ENCODE peak calls at places on chromosome 5, in six cellular contexts. One of them, this sample, is unnamed.

GRCh38 chr5:131795879-131796792 is 681 bp downstream of the FNIP1 start:
- DNase-seq in cardiac fibroblast: peak
- DNase-seq in A549: peak
- DNase-seq in lower lobe of right lung: peak
- DNase-seq in foreskin keratinocyte: peak
- DNase-seq in AG04450: no peak
- DNase-seq in this sample: peak

GRCh38 chr5:73894860-73895259 is 268.9 kb downstream of the ARHGEF28 start:
- DNase-seq in cardiac fibroblast: no peak
- DNase-seq in A549: no peak
- DNase-seq in foreskin keratinocyte: no peak
- DNase-seq in lower lobe of right lung: no peak
- DNase-seq in AG04450: no peak
- DNase-seq in this sample: no peak

GRCh38 chr5:64952961-64953360 is 184.2 kb downstream of the CWC27 start:
- DNase-seq in A549: no peak
- DNase-seq in lower lobe of right lung: no peak
- DNase-seq in cardiac fibroblast: no peak
- DNase-seq in AG04450: no peak
- DNase-seq in foreskin keratinocyte: no peak
- DNase-seq in this sample: no peak

GRCh38 chr5:1745190-1745805 is 54.3 kb downstream of the MRPL36 start:
- DNase-seq in foreskin keratinocyte: no peak
- DNase-seq in AG04450: no peak
- DNase-seq in A549: no peak
- DNase-seq in lower lobe of right lung: peak
- DNase-seq in cardiac fibroblast: no peak
- DNase-seq in this sample: no peak

GRCh38 chr5:116872986-116873385 is 298.4 kb upstream of the SEMA6A start:
- DNase-seq in lower lobe of right lung: no peak
- DNase-seq in A549: no peak
- DNase-seq in foreskin keratinocyte: peak
- DNase-seq in cardiac fibroblast: peak
- DNase-seq in AG04450: no peak
- DNase-seq in this sample: no peak

GRCh38 chr5:60842859-60843692 is 993 bp downstream of the ELOVL7 start:
- DNase-seq in A549: peak
- DNase-seq in cardiac fibroblast: no peak
- DNase-seq in foreskin keratinocyte: no peak
- DNase-seq in lower lobe of right lung: no peak
- DNase-seq in AG04450: no peak
- DNase-seq in this sample: no peak

GRCh38 chr5:163565492-163565891 is 60.1 kb downstream of the MAT2B start:
- DNase-seq in cardiac fibroblast: peak
- DNase-seq in A549: no peak
- DNase-seq in AG04450: no peak
- DNase-seq in lower lobe of right lung: no peak
- DNase-seq in foreskin keratinocyte: no peak
- DNase-seq in this sample: no peak

GRCh38 chr5:1663186-1663585 is 136.5 kb downstream of the MRPL36 start:
- DNase-seq in foreskin keratinocyte: no peak
- DNase-seq in cardiac fibroblast: no peak
- DNase-seq in lower lobe of right lung: no peak
- DNase-seq in A549: no peak
- DNase-seq in AG04450: no peak
- DNase-seq in this sample: no peak

GRCh38 chr5:40165789-40166728 is 513.7 kb upstream of the PTGER4 start:
- DNase-seq in AG04450: no peak
- DNase-seq in foreskin keratinocyte: peak
- DNase-seq in lower lobe of right lung: no peak
- DNase-seq in A549: peak
- DNase-seq in cardiac fibroblast: peak
- DNase-seq in this sample: no peak
- TF ChIP-seq CTCF in AG04450: peak
- TF ChIP-seq CTCF in foreskin keratinocyte: peak
- TF ChIP-seq CTCF in lower lobe of right lung: no peak
- TF ChIP-seq CTCF in A549: peak
- TF ChIP-seq CTCF in cardiac fibroblast: peak
- TF ChIP-seq CTCF in this sample: no peak

DNA sequence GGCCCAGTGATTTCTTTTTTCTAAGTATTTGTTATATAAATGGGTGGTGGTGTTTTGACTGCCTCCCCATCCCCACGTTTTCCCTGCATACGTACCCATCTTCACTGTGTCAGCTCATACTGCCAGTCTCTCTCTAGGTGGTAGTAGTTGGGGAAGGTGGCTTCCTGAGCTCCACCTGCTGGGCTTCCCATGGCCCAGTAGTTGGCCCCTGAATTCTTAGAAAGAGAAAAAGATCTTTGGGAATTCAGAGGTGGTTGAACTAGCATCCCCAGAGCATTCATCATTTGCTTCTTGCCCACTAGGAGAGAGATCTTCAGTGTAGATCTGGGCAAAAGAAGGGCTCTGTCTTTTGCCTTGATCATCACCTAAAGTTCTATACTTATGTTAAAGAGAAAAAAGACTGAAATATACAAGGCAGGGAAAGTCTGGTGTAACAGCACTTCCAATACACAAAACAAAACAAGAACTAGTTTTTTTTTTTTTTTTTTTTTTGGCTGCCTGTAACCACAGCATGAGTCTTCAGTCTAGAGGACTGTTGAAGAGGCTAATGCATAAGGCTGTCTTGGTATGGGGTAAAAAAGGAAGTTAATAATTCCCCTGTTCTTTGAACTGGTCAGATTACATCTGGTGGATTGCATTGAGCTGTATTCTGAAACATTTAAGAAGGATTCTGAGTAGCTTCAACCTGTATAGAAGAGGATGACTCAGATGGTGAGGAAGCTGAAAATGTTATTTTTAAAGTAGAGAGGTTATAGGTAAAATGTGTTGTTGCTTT is 128.7 kb downstream of the ATG10 start:
- DNase-seq in AG04450: peak
- DNase-seq in lower lobe of right lung: no peak
- DNase-seq in foreskin keratinocyte: no peak
- DNase-seq in cardiac fibroblast: peak
- DNase-seq in A549: peak
- DNase-seq in this sample: no peak
- TF ChIP-seq CTCF in AG04450: no peak
- TF ChIP-seq CTCF in lower lobe of right lung: no peak
- TF ChIP-seq CTCF in foreskin keratinocyte: no peak
- TF ChIP-seq CTCF in cardiac fibroblast: no peak
- TF ChIP-seq CTCF in A549: no peak
- TF ChIP-seq CTCF in this sample: no peak

DNA sequence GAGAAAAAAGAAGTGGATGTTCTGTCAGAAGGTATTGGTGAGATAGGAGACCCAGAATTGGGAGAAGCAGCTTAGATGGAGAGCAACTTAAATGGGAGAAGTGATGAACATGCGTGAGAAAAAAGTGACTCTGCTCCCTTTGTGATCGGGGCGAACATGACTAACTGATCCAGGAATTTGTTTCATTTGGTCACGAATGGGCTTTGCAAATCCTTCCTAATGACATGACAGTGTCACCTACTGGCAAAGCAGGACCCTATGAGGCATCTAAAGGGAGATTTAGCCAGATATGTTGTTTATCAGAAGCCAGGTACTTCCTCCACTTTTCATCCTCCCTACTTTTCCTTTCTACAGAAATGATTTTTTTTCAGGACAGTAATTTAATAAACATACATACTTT is 787.4 kb upstream of the RGMB start:
- DNase-seq in A549: no peak
- DNase-seq in foreskin keratinocyte: peak
- DNase-seq in cardiac fibroblast: peak
- DNase-seq in AG04450: no peak
- DNase-seq in lower lobe of right lung: no peak
- DNase-seq in this sample: no peak
- TF ChIP-seq CTCF in A549: no peak
- TF ChIP-seq CTCF in foreskin keratinocyte: peak
- TF ChIP-seq CTCF in cardiac fibroblast: peak
- TF ChIP-seq CTCF in AG04450: no peak
- TF ChIP-seq CTCF in lower lobe of right lung: no peak
- TF ChIP-seq CTCF in this sample: no peak

DNA sequence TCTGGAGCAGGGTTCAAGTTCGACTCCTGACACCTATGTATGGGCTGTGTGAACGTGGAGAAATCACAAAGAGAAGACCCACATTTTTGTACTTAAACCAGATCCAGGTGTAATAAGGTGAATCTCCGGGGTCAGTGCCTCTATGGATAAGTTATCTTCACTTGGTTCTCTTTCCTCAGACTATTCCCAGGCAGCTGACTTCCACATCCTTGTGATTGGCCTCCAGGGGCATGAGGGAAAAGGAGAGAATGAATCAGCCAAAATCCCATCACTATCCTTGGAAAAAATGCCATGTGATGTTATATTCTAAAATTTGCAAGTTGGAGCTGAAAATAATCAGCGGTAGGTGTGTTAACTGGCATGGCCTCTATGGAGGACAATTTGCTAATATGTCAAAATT is 37.2 kb downstream of the ZNF622 start:
- DNase-seq in cardiac fibroblast: no peak
- DNase-seq in AG04450: no peak
- DNase-seq in lower lobe of right lung: no peak
- DNase-seq in A549: no peak
- DNase-seq in foreskin keratinocyte: no peak
- DNase-seq in this sample: no peak
- TF ChIP-seq CTCF in cardiac fibroblast: no peak
- TF ChIP-seq CTCF in AG04450: no peak
- TF ChIP-seq CTCF in lower lobe of right lung: no peak
- TF ChIP-seq CTCF in A549: no peak
- TF ChIP-seq CTCF in foreskin keratinocyte: no peak
- TF ChIP-seq CTCF in this sample: peak

GRCh38 chr5:169336234-169336633 is 35.3 kb upstream of the SLIT3 start:
- DNase-seq in A549: no peak
- DNase-seq in lower lobe of right lung: no peak
- DNase-seq in cardiac fibroblast: no peak
- DNase-seq in foreskin keratinocyte: no peak
- DNase-seq in AG04450: no peak
- DNase-seq in this sample: no peak

GRCh38 chr5:169335806-169336205 is 34.9 kb upstream of the SLIT3 start:
- DNase-seq in foreskin keratinocyte: no peak
- DNase-seq in cardiac fibroblast: no peak
- DNase-seq in A549: no peak
- DNase-seq in lower lobe of right lung: no peak
- DNase-seq in AG04450: no peak
- DNase-seq in this sample: no peak

GRCh38 chr5:169328401-169328800 is 27.5 kb upstream of the SLIT3 start:
- DNase-seq in A549: no peak
- DNase-seq in cardiac fibroblast: no peak
- DNase-seq in lower lobe of right lung: no peak
- DNase-seq in AG04450: no peak
- DNase-seq in foreskin keratinocyte: no peak
- DNase-seq in this sample: no peak

DNA sequence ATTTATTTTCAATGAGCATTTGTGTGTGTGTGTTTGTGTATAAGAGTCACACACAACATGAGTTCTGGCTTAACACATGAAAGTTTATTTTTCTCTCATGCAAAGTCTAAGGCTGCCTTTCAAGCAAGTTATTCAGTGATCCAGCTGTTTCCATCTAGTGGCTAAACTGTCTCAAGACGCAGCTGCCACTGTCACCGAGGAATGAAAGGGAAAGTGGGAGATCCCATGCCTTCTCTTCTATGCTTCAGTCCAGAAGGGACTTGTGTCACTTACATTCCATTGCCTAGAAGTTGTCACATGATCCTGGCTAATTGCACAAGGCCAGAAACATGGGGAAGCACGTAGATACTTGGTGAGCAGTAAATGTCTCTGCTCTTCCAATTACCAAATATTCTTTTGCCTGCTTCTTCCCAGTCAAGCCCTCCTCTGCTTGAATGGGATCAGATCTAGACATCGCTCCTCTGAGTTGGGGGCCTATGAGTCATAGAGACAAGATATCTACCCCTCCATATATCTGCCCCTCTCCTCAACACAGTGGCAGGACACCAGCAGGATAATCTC is 30.4 kb upstream of the SLIT3 start:
- DNase-seq in cardiac fibroblast: peak
- DNase-seq in lower lobe of right lung: no peak
- DNase-seq in foreskin keratinocyte: no peak
- DNase-seq in A549: peak
- DNase-seq in AG04450: no peak
- DNase-seq in this sample: no peak
- TF ChIP-seq CTCF in cardiac fibroblast: peak
- TF ChIP-seq CTCF in lower lobe of right lung: no peak
- TF ChIP-seq CTCF in foreskin keratinocyte: no peak
- TF ChIP-seq CTCF in A549: no peak
- TF ChIP-seq CTCF in AG04450: no peak
- TF ChIP-seq CTCF in this sample: no peak

GRCh38 chr5:4563400-4563799 is 576.7 kb upstream of the ADAMTS16 start:
- DNase-seq in cardiac fibroblast: peak
- DNase-seq in lower lobe of right lung: no peak
- DNase-seq in foreskin keratinocyte: no peak
- DNase-seq in AG04450: no peak
- DNase-seq in A549: peak
- DNase-seq in this sample: no peak
- TF ChIP-seq CTCF in cardiac fibroblast: peak
- TF ChIP-seq CTCF in lower lobe of right lung: no peak
- TF ChIP-seq CTCF in foreskin keratinocyte: peak
- TF ChIP-seq CTCF in AG04450: no peak
- TF ChIP-seq CTCF in A549: no peak
- TF ChIP-seq CTCF in this sample: peak

DNA sequence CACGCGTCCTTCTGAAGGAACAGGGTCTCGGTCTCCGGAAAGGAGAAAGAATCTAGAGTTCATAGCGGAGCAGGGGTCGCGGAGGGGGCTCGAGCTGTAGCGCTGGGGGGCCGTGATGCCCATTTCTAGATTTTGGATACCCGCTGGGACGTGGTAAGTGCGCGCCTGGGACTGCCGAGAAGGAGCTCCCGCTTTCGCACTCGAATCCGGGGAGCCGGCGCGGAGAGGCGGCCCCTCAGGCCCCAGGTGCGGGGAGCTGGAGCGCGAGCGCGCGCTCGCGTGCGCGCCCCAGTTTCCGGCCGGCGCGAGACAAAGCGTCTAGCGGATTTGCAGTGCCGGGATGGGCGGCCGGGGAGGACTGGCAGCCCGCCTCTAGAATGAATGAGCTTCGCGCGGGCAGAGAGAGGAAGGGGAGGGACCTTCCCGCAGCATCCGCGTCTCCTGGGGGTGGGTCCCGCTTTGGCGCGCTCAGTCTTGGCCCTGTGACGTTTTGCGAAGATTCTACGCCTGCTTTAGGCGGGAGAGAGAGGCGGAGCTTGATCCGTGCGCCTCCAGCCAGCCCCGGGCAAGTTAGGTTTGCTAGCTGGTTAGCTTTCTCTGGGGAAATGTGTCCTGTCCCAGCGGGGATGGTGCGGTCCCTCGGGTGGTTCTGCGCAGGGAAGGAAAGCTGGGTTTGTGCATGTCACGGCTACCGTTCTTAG is 1.2 kb downstream of the LMNB1 start:
- DNase-seq in foreskin keratinocyte: peak
- DNase-seq in cardiac fibroblast: peak
- DNase-seq in A549: peak
- DNase-seq in AG04450: peak
- DNase-seq in lower lobe of right lung: peak
- DNase-seq in this sample: peak
- TF ChIP-seq CTCF in foreskin keratinocyte: no peak
- TF ChIP-seq CTCF in cardiac fibroblast: no peak
- TF ChIP-seq CTCF in A549: no peak
- TF ChIP-seq CTCF in AG04450: no peak
- TF ChIP-seq CTCF in lower lobe of right lung: no peak
- TF ChIP-seq CTCF in this sample: no peak

This sample was measured in progenitor cell of endocrine pancreas.